ENCODE peak calls at places on chromosomes 2 and 18, in four cellular contexts. H is breast epithelium, X is adrenal gland, O is heart left ventricle. T is an unnamed sample.

GRCh38 chr2:199228887-199229819 is 228.6 kb downstream of the SATB2 start:
- DNase-seq in H (no peak), X (no peak), O (no peak), T (no peak)

GRCh38 chr2:152646775-152647174 is 70.5 kb downstream of the PRPF40A start:
- DNase-seq in H (no peak), X (no peak), O (no peak), T (no peak)

GRCh38 chr18:58670561-58671121 is 624 bp upstream of the MALT1 start:
- DNase-seq in H (no peak), X (no peak), O (no peak), T (peak; percentile 52)

GRCh38 chr18:21342372-21342771 is 100.3 kb downstream of the GREB1L start:
- DNase-seq in H (no peak), X (no peak), O (no peak), T (no peak)

GRCh38 chr2:23533014-23533730 is 148.2 kb downstream of the KLHL29 start:
- DNase-seq in H (no peak), X (no peak), O (no peak), T (no peak)

GRCh38 chr2:178280261-178280852 is 86.0 kb downstream of the OSBPL6 start:
- DNase-seq in H (no peak), X (peak; percentile 68), O (peak; percentile 27), T (no peak)

GRCh38 chr2:239293450-239294430 is 107.1 kb downstream of the HDAC4 start:
- DNase-seq in H (no peak), X (peak; percentile 49), O (no peak), T (no peak)

GRCh38 chr2:179174240-179174639 is 90.4 kb downstream of the SESTD1 start:
- DNase-seq in H (no peak), X (no peak), O (no peak), T (no peak)

GRCh38 chr2:227848146-227848545 is 23.3 kb upstream of the DAW1 start:
- DNase-seq in H (no peak), X (no peak), O (no peak), T (no peak)

GRCh38 chr2:21228041-21228895 is 104.5 kb downstream of the TDRD15 start:
- DNase-seq in H (no peak), X (no peak), O (no peak), T (no peak)

GRCh38 chr18:75809392-75809791 is 381.9 kb upstream of the SMIM21 start:
- DNase-seq in H (no peak), X (no peak), O (no peak), T (no peak)

GRCh38 chr18:22084547-22084946 is 84.8 kb upstream of the GATA6 start:
- DNase-seq in H (no peak), X (no peak), O (peak; percentile 67), T (no peak)

GRCh38 chr18:57208056-57208455 is 61.2 kb downstream of the BOD1L2 start:
- DNase-seq in H (no peak), X (no peak), O (no peak), T (no peak)

GRCh38 chr2:31558401-31559295 is 22.1 kb downstream of the SRD5A2 start:
- DNase-seq in H (peak; percentile 68), X (no peak), O (no peak), T (no peak)

GRCh38 chr2:137838255-137839092 is 125.8 kb upstream of the HNMT start:
- DNase-seq in H (no peak), X (peak; percentile 11), O (no peak), T (no peak)

GRCh38 chr2:23988371-23988770 is 21.5 kb upstream of the MFSD2B start:
- DNase-seq in H (no peak), X (no peak), O (no peak), T (no peak)

GRCh38 chr2:30708491-30709290 is 98.6 kb downstream of the CAPN13 start:
- DNase-seq in H (no peak), X (no peak), O (no peak), T (no peak)

GRCh38 chr2:67346718-67347407 is 50.3 kb upstream of the ETAA1 start:
- DNase-seq in H (no peak), X (no peak), O (no peak), T (no peak)

DNA sequence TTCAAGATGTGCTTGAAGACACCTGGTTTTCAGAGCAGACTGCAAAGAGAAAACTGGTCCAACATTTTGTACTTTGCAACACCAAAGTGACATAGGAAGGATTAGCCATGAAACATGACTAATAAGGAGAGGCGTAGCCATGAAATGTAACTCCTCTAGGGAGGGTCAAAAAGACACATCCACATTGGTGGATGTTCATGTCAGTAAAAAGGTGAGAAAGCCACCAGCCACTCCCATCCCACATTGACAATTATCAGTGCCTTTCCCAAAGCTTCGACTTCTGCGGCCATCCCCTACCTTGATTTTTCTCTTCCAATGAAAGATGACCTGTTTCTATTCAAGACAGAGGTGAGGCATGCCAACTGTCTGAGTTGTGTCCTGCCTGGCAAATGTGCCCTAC is 223.2 kb downstream of the ALK start:
- DNase-seq in H (no peak), X (no peak), O (no peak), T (no peak)
- H3K4me3 ChIP-seq in H (no peak overlapping the region), X (no peak overlapping the region), O (no peak overlapping the region), T (no peak overlapping the region)

DNA sequence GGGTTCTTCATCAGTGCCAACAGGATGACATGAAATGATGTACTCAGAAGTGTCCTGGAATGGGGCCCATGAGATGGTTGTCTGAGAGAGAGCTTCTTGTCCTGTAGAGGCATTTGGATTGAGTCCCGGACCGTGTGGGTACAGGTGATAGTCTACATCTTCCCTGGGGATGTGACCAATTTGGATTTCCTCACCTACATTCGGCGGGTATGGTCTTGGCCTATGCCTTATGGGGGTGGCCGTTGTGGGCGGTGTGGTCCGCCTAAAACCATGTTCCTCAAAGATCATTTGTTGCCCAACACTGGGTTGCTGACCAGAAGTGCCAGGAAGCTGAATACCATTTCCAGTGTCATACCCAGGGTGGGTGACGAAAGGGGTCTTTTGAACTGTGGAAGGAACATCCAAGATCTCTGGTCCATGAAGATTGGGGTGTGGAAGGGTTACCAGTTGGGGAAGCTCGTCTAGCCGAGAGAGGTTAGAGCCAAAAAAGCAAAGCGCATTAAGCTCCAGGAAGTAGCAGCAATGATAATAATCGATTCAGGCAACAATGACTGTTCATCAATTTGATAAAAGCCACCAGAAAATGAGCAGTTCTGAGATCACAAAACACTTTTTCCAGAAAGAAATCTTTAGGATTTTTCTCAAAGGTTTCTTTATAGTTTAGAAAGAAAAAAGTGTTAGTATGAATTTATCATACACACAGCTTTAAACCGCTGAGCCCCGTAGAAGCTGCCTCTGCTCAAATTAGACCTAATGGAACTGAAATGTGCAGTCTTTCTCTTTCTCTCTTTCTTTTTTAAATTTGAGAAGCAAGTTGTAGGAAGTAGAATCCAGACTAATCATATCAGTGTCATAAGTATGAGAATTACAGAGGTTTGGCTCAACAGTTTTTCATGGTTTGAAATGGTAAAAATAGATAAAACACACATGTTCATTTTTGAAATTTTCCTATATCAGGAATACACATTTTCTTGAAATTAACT is 60.3 kb downstream of the ATIC start:
- DNase-seq in H (peak; percentile 26), X (no peak), O (no peak), T (no peak)
- TF ChIP-seq POLR2A in H (no peak), X (no peak), O (no peak), T (no peak)

GRCh38 chr2:63765117-63765516 is 76.6 kb upstream of the UGP2 start:
- DNase-seq in H (no peak), X (no peak), O (no peak), T (no peak)
- H3K4me3 ChIP-seq in H (no peak overlapping the region), X (no peak overlapping the region), O (no peak overlapping the region), T (no peak overlapping the region)

GRCh38 chr2:1743396-1744150 is 742 bp downstream of the PXDN start:
- DNase-seq in H (no peak), X (no peak), O (no peak), T (no peak)
- TF ChIP-seq POLR2A in H (no peak), X (no peak), O (no peak), T (no peak)

GRCh38 chr2:208359632-208359986 is 47.0 kb upstream of the PTH2R start:
- DNase-seq in H (no peak), X (no peak), O (no peak), T (no peak)
- H3K4me3 ChIP-seq in H (peak overlapping the region; percentile 19), X (no peak overlapping the region), O (no peak overlapping the region), T (no peak overlapping the region)

GRCh38 chr18:49731860-49732311 is 81.4 kb downstream of the ACAA2 start:
- DNase-seq in H (no peak), X (no peak), O (no peak), T (no peak)
- TF ChIP-seq POLR2A in H (no peak), X (no peak), O (no peak), T (no peak)

GRCh38 chr2:144571770-144572169 is 51.9 kb upstream of the ZEB2 start:
- DNase-seq in H (no peak), X (no peak), O (no peak), T (no peak)

GRCh38 chr2:144570566-144570965 is 50.6 kb upstream of the ZEB2 start:
- DNase-seq in H (no peak), X (no peak), O (no peak), T (no peak)

GRCh38 chr2:144572977-144573376 is 53.1 kb upstream of the ZEB2 start:
- DNase-seq in H (no peak), X (no peak), O (no peak), T (no peak)

DNA sequence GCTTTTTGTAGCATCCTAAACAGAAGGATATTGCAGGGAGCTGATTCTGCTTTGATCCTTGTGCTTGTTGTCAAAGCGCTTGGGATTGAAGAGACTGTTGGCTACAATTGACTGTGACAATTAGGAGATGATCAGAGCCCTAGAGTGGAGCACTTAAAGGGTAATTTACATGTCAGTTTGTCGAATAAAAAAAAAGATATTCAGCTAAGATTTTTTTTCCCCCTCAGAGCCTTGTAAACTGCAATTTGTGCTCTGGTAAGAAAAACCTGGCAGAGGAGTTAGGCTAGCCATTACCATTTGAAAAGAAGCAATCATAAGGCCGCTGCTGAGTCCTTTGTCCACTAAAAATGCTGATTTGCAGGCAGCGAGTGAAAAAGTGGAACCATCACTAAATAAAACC is 47.8 kb upstream of the ZEB2 start:
- DNase-seq in H (no peak), X (no peak), O (no peak), T (no peak)
- H3K4me3 ChIP-seq in H (no peak overlapping the region), X (no peak overlapping the region), O (no peak overlapping the region), T (no peak overlapping the region)